ENCODE peak calls at places on chromosomes 11 and 22, in eight cellular contexts. M, T, F, D, A, S, L and V are unnamed samples.

GRCh38 chr11:119895981-119896380 is 167.0 kb upstream of the NECTIN1 start:
- DNase-seq in M (no peak), T (no peak), F (no peak), D (no peak), A (no peak), S (no peak), L (no peak), V (no peak)

GRCh38 chr11:117613521-117613920 is 183.5 kb downstream of the DSCAML1 start:
- DNase-seq in M (no peak), T (no peak), F (peak), D (no peak), A (no peak), S (no peak), L (peak), V (no peak)

GRCh38 chr11:86064236-86064803 is 4.6 kb downstream of the PICALM start:
- DNase-seq in M (no peak), T (no peak), F (no peak), D (peak), A (no peak), S (no peak), L (no peak), V (peak)

GRCh38 chr11:65135633-65136145 is 1.4 kb upstream of the SYVN1 start:
- DNase-seq in M (no peak), T (no peak), F (peak), D (no peak), A (no peak), S (no peak), L (no peak), V (no peak)

GRCh38 chr11:68950268-68950667 is 30.5 kb downstream of the MRGPRD start:
- DNase-seq in M (no peak), T (peak), F (no peak), D (peak), A (no peak), S (no peak), L (peak), V (peak)

GRCh38 chr11:129090056-129090455 is 102.1 kb downstream of the ARHGAP32 start:
- DNase-seq in M (no peak), T (peak), F (no peak), D (peak), A (no peak), S (no peak), L (no peak), V (peak)

GRCh38 chr22:22045576-22046335 is 63.2 kb upstream of the TOP3B start:
- DNase-seq in M (no peak), T (no peak), F (no peak), D (no peak), A (no peak), S (no peak), L (no peak), V (no peak)

GRCh38 chr11:72105888-72106287 is at the start of gene TOMT:
- DNase-seq in M (no peak), T (no peak), F (no peak), D (no peak), A (no peak), S (no peak), L (no peak), V (no peak)

GRCh38 chr22:19890502-19891349 is 36.1 kb upstream of the GNB1L start:
- DNase-seq in M (no peak), T (no peak), F (no peak), D (no peak), A (no peak), S (no peak), L (no peak), V (no peak)

GRCh38 chr22:38755911-38756532 is at the start of gene SUN2:
- DNase-seq in M (peak), T (peak), F (peak), D (peak), A (peak), S (peak), L (peak), V (peak)

GRCh38 chr11:44611088-44611487 is 45.6 kb downstream of the CD82 start:
- DNase-seq in M (no peak), T (peak), F (no peak), D (peak), A (no peak), S (no peak), L (no peak), V (no peak)

GRCh38 chr11:74446445-74446844 is 20.9 kb downstream of the KCNE3 start:
- DNase-seq in M (no peak), T (no peak), F (no peak), D (peak), A (no peak), S (no peak), L (no peak), V (no peak)

GRCh38 chr11:71543866-71544265 is 4.4 kb upstream of the KRTAP5-9 start:
- DNase-seq in M (no peak), T (no peak), F (no peak), D (no peak), A (no peak), S (no peak), L (no peak), V (no peak)